ENCODE peak calls at places on chromosomes 12 and 14, in eight cellular contexts. M is K562, Z is HCT116, H is A549, P is H1, B is HepG2, R is GM12878, W is endothelial cell of umbilical vein. D is an unnamed sample.

GRCh38 chr12:38662851-38663250 is 242.5 kb downstream of the CPNE8 start:
- DNase-seq in H (no peak), W (no peak), M (no peak), R (no peak), P (no peak), Z (no peak), B (no peak), D (no peak)

GRCh38 chr14:92259613-92260357 is 63.2 kb upstream of the SLC24A4 start:
- DNase-seq in Z (no peak), B (no peak), P (no peak), R (peak), H (no peak), W (no peak), M (no peak), D (peak)

GRCh38 chr12:124397807-124398577 is 103.1 kb downstream of the RFLNA start:
- DNase-seq in Z (no peak), W (no peak), B (no peak), M (no peak), R (no peak), P (no peak), H (no peak), D (no peak)

GRCh38 chr12:124422570-124423523 is 128.0 kb downstream of the RFLNA start:
- DNase-seq in P (no peak), Z (peak), H (peak), R (no peak), B (peak), M (peak), W (peak), D (no peak)

GRCh38 chr12:108826807-108827721 is 30.3 kb downstream of the SSH1 start:
- DNase-seq in H (no peak), Z (no peak), P (no peak), W (peak), M (no peak), B (no peak), R (no peak), D (no peak)

GRCh38 chr12:6038160-6038559 is 86.3 kb downstream of the VWF start:
- DNase-seq in B (peak), Z (peak), R (no peak), M (peak), P (peak), W (peak), H (peak), D (peak)

GRCh38 chr14:75604979-75605825 is 26.8 kb downstream of the FLVCR2 start:
- DNase-seq in M (no peak), H (no peak), R (no peak), B (no peak), P (no peak), W (peak), Z (no peak), D (peak)

GRCh38 chr12:85872497-85873091 is 1.5 kb upstream of the NTS start:
- DNase-seq in W (peak), H (peak), B (peak), M (no peak), R (no peak), Z (peak), P (no peak), D (peak)

GRCh38 chr12:94418517-94418916 is 41.1 kb downstream of the CEP83 start:
- DNase-seq in H (no peak), P (no peak), W (no peak), M (no peak), B (peak), R (no peak), Z (no peak), D (no peak)

GRCh38 chr12:94265521-94265920 is 117.1 kb downstream of the PLXNC1 start:
- DNase-seq in H (no peak), M (no peak), P (no peak), B (no peak), Z (no peak), R (no peak), W (no peak), D (no peak)

GRCh38 chr12:78787576-78787975 is 77.0 kb upstream of the SYT1 start:
- DNase-seq in P (no peak), R (no peak), B (no peak), M (no peak), Z (no peak), H (no peak), W (no peak), D (no peak)

GRCh38 chr12:105485926-105486325 is 155.4 kb downstream of the C12orf75 start:
- DNase-seq in P (no peak), M (no peak), B (no peak), W (no peak), R (no peak), Z (no peak), H (no peak), D (no peak)

GRCh38 chr12:67578976-67579661 is 69.4 kb upstream of the DYRK2 start:
- DNase-seq in M (no peak), Z (no peak), P (no peak), B (no peak), H (no peak), W (no peak), R (no peak), D (peak)

GRCh38 chr12:27595231-27595642 is 71.2 kb downstream of the PPFIBP1 start:
- DNase-seq in W (peak), B (peak), M (no peak), Z (no peak), P (no peak), H (no peak), R (no peak), D (no peak)

GRCh38 chr14:105347587-105347968 is 33.0 kb downstream of the PACS2 start:
- DNase-seq in W (no peak), P (no peak), H (no peak), M (no peak), Z (no peak), R (no peak), B (no peak), D (no peak)

GRCh38 chr12:7107181-7108041 is 1.6 kb downstream of the C1RL start:
- DNase-seq in P (no peak), H (no peak), R (no peak), B (no peak), M (no peak), Z (no peak), W (no peak), D (no peak)

GRCh38 chr12:7106082-7106481 is 2.9 kb downstream of the C1RL start:
- DNase-seq in M (no peak), P (no peak), B (no peak), H (no peak), Z (no peak), R (no peak), W (no peak), D (no peak)

GRCh38 chr12:7110661-7111060 is 1.6 kb upstream of the C1RL start:
- DNase-seq in B (no peak), M (no peak), W (no peak), Z (no peak), R (no peak), P (no peak), H (no peak), D (no peak)

GRCh38 chr12:7108928-7109920 is at the start of gene C1RL:
- DNase-seq in M (peak), R (no peak), Z (peak), B (peak), W (peak), P (peak), H (peak), D (peak)

DNA sequence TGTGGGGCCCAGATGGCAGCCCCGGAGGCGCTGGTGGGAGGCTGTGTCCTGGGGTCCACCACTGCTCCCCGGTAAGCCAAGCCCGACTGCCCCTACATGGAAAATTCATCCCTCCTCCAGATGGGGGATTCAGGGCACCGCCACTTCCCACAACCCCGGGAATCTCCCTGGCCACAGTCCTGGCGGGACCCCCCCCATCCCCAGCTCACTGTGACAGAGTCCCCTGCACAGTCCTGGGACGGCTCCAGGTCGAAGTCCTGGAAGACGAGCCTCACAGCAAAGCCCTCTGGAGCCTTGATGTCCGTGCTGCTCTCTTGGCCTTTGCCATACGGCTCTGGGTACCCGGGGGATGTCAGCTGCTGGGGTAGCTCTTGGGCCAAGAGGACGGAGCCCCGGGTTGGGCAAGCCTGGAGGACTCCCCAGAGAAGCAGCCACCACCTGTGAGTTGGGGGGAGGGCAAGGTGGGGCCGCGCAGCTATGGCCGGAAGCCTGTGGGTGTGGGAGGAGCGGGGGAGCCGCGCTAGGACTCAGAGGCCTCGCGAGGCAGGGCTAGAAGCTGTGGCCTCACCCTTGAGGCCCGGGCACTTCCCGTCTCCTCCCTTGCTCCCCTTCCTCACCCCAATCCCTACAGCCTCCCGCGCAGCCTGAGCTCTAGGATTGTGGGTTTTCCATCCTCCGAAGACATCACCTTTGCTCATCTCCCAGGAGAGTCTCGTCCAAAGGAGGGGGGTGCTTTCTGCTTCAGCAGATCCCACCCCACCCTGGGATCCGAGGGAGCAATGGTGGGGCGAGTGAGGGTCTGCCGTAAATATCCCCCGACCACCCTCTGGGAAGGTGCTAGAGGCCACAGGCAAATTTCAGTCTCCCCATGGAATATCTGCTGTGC is 729 bp downstream of the C1RL start:
- DNase-seq in W (peak), Z (peak), R (peak), H (peak), M (peak), P (peak), B (peak), D (peak)
- TF ChIP-seq MAX in W (no peak), Z (peak), R (peak), H (peak), M (peak), P (peak), B (peak), D (peak)

GRCh38 chr14:102948698-102949061 is 26.2 kb downstream of the AMN start:
- DNase-seq in W (no peak), M (no peak), H (no peak), P (no peak), Z (no peak), B (no peak), R (no peak), D (no peak)

GRCh38 chr14:102951034-102951433 is 28.6 kb downstream of the AMN start:
- DNase-seq in R (no peak), Z (no peak), W (no peak), B (no peak), H (no peak), P (no peak), M (no peak), D (no peak)

GRCh38 chr14:102949062-102949800 is 26.8 kb downstream of the AMN start:
- DNase-seq in B (no peak), R (no peak), M (no peak), W (no peak), Z (no peak), H (no peak), P (no peak), D (peak)

GRCh38 chr14:102951799-102952198 is 29.3 kb downstream of the AMN start:
- DNase-seq in Z (no peak), B (no peak), W (no peak), P (no peak), M (no peak), H (no peak), R (no peak), D (no peak)

DNA sequence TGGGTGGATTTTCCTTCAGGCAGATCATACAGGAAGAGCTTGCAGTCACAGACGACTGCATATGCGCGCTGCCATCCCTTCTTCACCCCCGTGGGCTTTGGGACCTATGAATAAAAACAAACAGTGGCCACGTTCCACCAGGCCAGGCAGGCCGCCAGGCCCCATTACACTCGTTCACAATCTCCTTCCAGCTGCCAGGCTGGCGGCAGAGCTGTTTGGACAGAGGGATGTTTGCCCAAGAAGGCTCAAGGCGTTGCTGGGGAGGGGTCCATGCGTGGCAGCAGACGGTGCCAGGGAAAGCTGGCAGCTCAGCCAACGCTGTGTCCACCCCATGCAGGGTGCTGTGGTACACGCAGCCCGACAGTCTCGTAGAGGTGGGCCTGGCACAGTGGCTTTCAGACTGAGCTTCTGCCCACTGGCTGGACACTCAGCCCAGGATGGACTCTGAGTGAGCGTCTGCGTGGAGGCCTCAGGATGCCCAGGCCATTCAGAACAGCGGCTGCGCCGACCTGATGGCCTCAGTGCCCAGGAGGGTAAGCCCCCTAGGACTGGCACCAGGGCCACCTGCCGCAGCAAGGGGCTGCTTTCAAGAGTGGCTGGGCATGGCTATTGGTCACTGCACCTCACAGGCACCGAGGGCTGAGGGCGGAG is 27.5 kb downstream of the AMN start:
- DNase-seq in M (no peak), H (no peak), R (no peak), W (no peak), B (no peak), Z (no peak), P (no peak), D (no peak)
- H3K4me3 ChIP-seq in M (no peak), H (no peak), R (no peak), W (no peak), B (no peak), Z (no peak), P (no peak), D (no peak)

GRCh38 chr12:1661553-1662335 is 29.1 kb upstream of the ADIPOR2 start:
- DNase-seq in B (peak), Z (peak), H (peak), M (peak), P (peak), W (peak), R (peak), D (peak)
- TF ChIP-seq POLR2A in B (peak), Z (peak), H (peak), M (peak), P (no peak), W (no peak), R (peak), D (peak)

DNA sequence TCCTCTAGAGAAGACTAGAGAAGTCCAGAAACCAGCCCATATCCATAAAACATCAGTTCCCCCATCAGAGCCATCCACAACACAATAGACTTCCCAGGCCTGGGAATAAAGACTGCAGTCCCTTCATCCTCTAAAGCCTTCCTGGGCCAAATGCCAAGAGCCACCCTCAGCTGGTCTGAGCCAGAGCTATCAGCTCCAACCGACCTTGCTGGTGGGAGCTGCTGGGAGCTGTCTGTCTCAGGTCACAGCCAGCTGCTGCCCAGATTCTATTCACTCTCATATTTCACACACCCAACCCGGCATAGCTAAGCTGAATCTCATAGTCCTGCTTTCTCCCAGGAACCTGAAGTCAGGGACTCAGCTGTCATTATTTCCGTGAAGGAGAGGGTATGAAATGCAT is 10.9 kb upstream of the TFCP2 start:
- DNase-seq in B (no peak), P (no peak), Z (no peak), R (no peak), M (no peak), H (no peak), W (no peak), D (no peak)
- TF ChIP-seq MAX in B (no peak), P (no peak), Z (no peak), R (no peak), M (no peak), H (no peak), W (no peak), D (no peak)

DNA sequence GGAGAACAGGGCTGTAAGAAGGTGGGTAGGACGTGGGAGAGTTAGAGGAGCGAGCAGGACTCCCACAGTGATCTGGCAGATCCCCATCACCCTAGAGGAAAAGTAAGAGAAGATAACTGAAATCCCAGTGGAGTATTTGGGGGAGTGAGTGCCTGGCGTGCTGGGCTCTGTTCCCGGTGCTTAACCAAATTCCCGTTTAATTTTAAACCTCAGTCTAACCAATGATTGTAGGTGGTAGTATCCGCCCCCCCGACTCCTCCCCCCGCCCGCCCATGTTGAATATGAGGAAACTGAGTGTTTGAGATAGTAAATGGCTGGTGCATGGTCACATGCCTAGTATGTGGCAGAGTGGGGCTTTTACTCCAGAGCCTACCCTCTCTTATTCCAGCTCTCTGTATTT is 1.2 kb downstream of the TARBP2 start:
- DNase-seq in W (peak), H (no peak), M (no peak), B (no peak), P (no peak), R (no peak), Z (no peak), D (no peak)
- H3K4me3 ChIP-seq in W (peak), H (peak), M (peak), B (peak), P (no peak), R (peak), Z (peak), D (peak)

GRCh38 chr14:35403397-35404245 is 928 bp downstream of the NFKBIA start:
- DNase-seq in P (peak), Z (peak), B (peak), W (peak), R (no peak), H (peak), M (peak), D (peak)
- TF ChIP-seq POLR2A in P (peak), Z (no peak), B (peak), W (peak), R (peak), H (no peak), M (no peak), D (no peak)